ENCODE peak calls at places on chromosomes 3 and 15, in eight cellular contexts. P, X, Y, D, Z, F, S and L are unnamed samples.

GRCh38 chr3:126316515-126316939 is 40.7 kb downstream of the KLF15 start:
- DNase-seq in P (no peak), X (no peak), Y (no peak), D (no peak), Z (no peak), F (no peak), S (no peak), L (peak; percentile 67)

GRCh38 chr3:50272911-50273688 is 4.2 kb downstream of the SEMA3B start:
- DNase-seq in P (peak; percentile 88), X (peak; percentile 93), Y (peak; percentile 75), D (peak; percentile 93), Z (peak; percentile 9), F (peak; percentile 87), S (peak; percentile 98), L (peak; percentile 95)

GRCh38 chr3:177772908-177773557 is 575.8 kb upstream of the TBL1XR1 start:
- DNase-seq in P (no peak), X (no peak), Y (no peak), D (peak; percentile 44), Z (no peak), F (no peak), S (no peak), L (no peak)

GRCh38 chr3:141737108-141737507 is 990 bp upstream of the RNF7 start:
- DNase-seq in P (no peak), X (no peak), Y (no peak), D (no peak), Z (peak; percentile 65), F (no peak), S (no peak), L (no peak)

GRCh38 chr3:147368151-147368550 is 38.2 kb downstream of the ZIC4 start:
- DNase-seq in P (no peak), X (no peak), Y (no peak), D (no peak), Z (no peak), F (no peak), S (no peak), L (no peak)

GRCh38 chr15:85588657-85589056 is 206.1 kb downstream of the KLHL25 start:
- DNase-seq in P (no peak), X (no peak), Y (no peak), D (no peak), Z (no peak), F (no peak), S (no peak), L (no peak)

GRCh38 chr3:110178965-110179364 is 841.6 kb upstream of the DPPA4 start:
- DNase-seq in P (no peak), X (peak; percentile 28), Y (no peak), D (no peak), Z (no peak), F (no peak), S (no peak), L (no peak)

GRCh38 chr3:64145438-64145837 is 79.8 kb downstream of the PRICKLE2 start:
- DNase-seq in P (no peak), X (no peak), Y (no peak), D (no peak), Z (no peak), F (no peak), S (no peak), L (no peak)

GRCh38 chr15:38128389-38128788 is 124.2 kb upstream of the SPRED1 start:
- DNase-seq in P (no peak), X (peak; percentile 20), Y (no peak), D (no peak), Z (peak; percentile 2), F (no peak), S (no peak), L (no peak)

GRCh38 chr15:69854521-69855171 is 243.1 kb downstream of the TLE3 start:
- DNase-seq in P (no peak), X (no peak), Y (no peak), D (no peak), Z (no peak), F (no peak), S (no peak), L (no peak)

GRCh38 chr3:130941793-130942192 is 47.9 kb downstream of the ATP2C1 start:
- DNase-seq in P (no peak), X (no peak), Y (no peak), D (no peak), Z (no peak), F (no peak), S (no peak), L (no peak)

GRCh38 chr15:58190419-58190818 is 52.2 kb downstream of the AQP9 start:
- DNase-seq in P (no peak), X (no peak), Y (no peak), D (no peak), Z (no peak), F (no peak), S (no peak), L (no peak)

GRCh38 chr3:141305436-141305835 is 62.9 kb upstream of the ZBTB38 start:
- DNase-seq in P (no peak), X (no peak), Y (no peak), D (no peak), Z (no peak), F (no peak), S (no peak), L (no peak)